ENCODE peak calls at places on chromosomes 13 and 19, in seven cellular contexts. One of them, this sample, is unnamed.

GRCh38 chr19:12774588-12775555 is at the start of gene HOOK2:
- DNase-seq in BJ: no peak
- DNase-seq in Jurkat, Clone E6-1: no peak
- DNase-seq in choroid plexus epithelial cell: no peak
- DNase-seq in tibial nerve: peak; percentile 19
- DNase-seq in SK-N-SH: no peak
- DNase-seq in heart right ventricle: no peak
- DNase-seq in this sample: no peak

GRCh38 chr13:100124265-100124664 is 35.4 kb downstream of the PCCA start:
- DNase-seq in heart right ventricle: no peak
- DNase-seq in BJ: no peak
- DNase-seq in SK-N-SH: no peak
- DNase-seq in Jurkat, Clone E6-1: no peak
- DNase-seq in tibial nerve: no peak
- DNase-seq in choroid plexus epithelial cell: peak; percentile 48
- DNase-seq in this sample: no peak

GRCh38 chr19:17236831-17237543 is 8.7 kb downstream of the NR2F6 start:
- DNase-seq in tibial nerve: no peak
- DNase-seq in choroid plexus epithelial cell: no peak
- DNase-seq in BJ: no peak
- DNase-seq in heart right ventricle: no peak
- DNase-seq in Jurkat, Clone E6-1: no peak
- DNase-seq in SK-N-SH: no peak
- DNase-seq in this sample: no peak

GRCh38 chr13:38905861-38906260 is 84.8 kb downstream of the STOML3 start:
- DNase-seq in choroid plexus epithelial cell: no peak
- DNase-seq in heart right ventricle: no peak
- DNase-seq in Jurkat, Clone E6-1: no peak
- DNase-seq in tibial nerve: no peak
- DNase-seq in SK-N-SH: no peak
- DNase-seq in BJ: no peak
- DNase-seq in this sample: no peak

GRCh38 chr13:51501592-51502205 is 48.9 kb upstream of the INTS6 start:
- DNase-seq in tibial nerve: no peak
- DNase-seq in choroid plexus epithelial cell: peak; percentile 36
- DNase-seq in heart right ventricle: no peak
- DNase-seq in Jurkat, Clone E6-1: no peak
- DNase-seq in SK-N-SH: no peak
- DNase-seq in BJ: no peak
- DNase-seq in this sample: no peak

GRCh38 chr19:55485439-55486011 is 537 bp downstream of the NAT14 start:
- DNase-seq in tibial nerve: no peak
- DNase-seq in heart right ventricle: no peak
- DNase-seq in SK-N-SH: no peak
- DNase-seq in BJ: no peak
- DNase-seq in choroid plexus epithelial cell: no peak
- DNase-seq in Jurkat, Clone E6-1: no peak
- DNase-seq in this sample: no peak

GRCh38 chr19:33394006-33394722 is 20.7 kb downstream of the CEBPG start:
- DNase-seq in choroid plexus epithelial cell: peak; percentile 65
- DNase-seq in BJ: no peak
- DNase-seq in heart right ventricle: peak; percentile 61
- DNase-seq in tibial nerve: peak; percentile 65
- DNase-seq in SK-N-SH: no peak
- DNase-seq in Jurkat, Clone E6-1: no peak
- DNase-seq in this sample: peak; percentile 29

GRCh38 chr13:110455941-110456340 is 105.6 kb downstream of the RAB20 start:
- DNase-seq in Jurkat, Clone E6-1: peak; percentile 63
- DNase-seq in BJ: no peak
- DNase-seq in heart right ventricle: peak; percentile 64
- DNase-seq in SK-N-SH: peak; percentile 91
- DNase-seq in choroid plexus epithelial cell: peak; percentile 86
- DNase-seq in tibial nerve: peak; percentile 79
- DNase-seq in this sample: no peak

GRCh38 chr19:53877361-53877766 is 4.6 kb upstream of the PRKCG start:
- DNase-seq in Jurkat, Clone E6-1: no peak
- DNase-seq in BJ: no peak
- DNase-seq in SK-N-SH: no peak
- DNase-seq in tibial nerve: no peak
- DNase-seq in heart right ventricle: no peak
- DNase-seq in choroid plexus epithelial cell: no peak
- DNase-seq in this sample: no peak

GRCh38 chr13:72050251-72050650 is 183.2 kb upstream of the DACH1 start:
- DNase-seq in heart right ventricle: no peak
- DNase-seq in choroid plexus epithelial cell: no peak
- DNase-seq in BJ: no peak
- DNase-seq in Jurkat, Clone E6-1: no peak
- DNase-seq in SK-N-SH: no peak
- DNase-seq in tibial nerve: no peak
- DNase-seq in this sample: no peak

GRCh38 chr13:71513414-71514063 is 353.5 kb downstream of the DACH1 start:
- DNase-seq in SK-N-SH: no peak
- DNase-seq in choroid plexus epithelial cell: no peak
- DNase-seq in BJ: no peak
- DNase-seq in tibial nerve: no peak
- DNase-seq in Jurkat, Clone E6-1: no peak
- DNase-seq in heart right ventricle: no peak
- DNase-seq in this sample: no peak

GRCh38 chr13:48485447-48485846 is 47.4 kb downstream of the RCBTB2 start:
- DNase-seq in SK-N-SH: no peak
- DNase-seq in tibial nerve: no peak
- DNase-seq in BJ: no peak
- DNase-seq in choroid plexus epithelial cell: no peak
- DNase-seq in Jurkat, Clone E6-1: no peak
- DNase-seq in heart right ventricle: no peak
- DNase-seq in this sample: no peak

GRCh38 chr19:28555317-28555716 is 657.6 kb downstream of the UQCRFS1 start:
- DNase-seq in BJ: no peak
- DNase-seq in Jurkat, Clone E6-1: no peak
- DNase-seq in choroid plexus epithelial cell: no peak
- DNase-seq in heart right ventricle: no peak
- DNase-seq in tibial nerve: no peak
- DNase-seq in SK-N-SH: no peak
- DNase-seq in this sample: no peak

GRCh38 chr13:29577135-29578051 is 18.1 kb downstream of the SLC7A1 start:
- DNase-seq in BJ: no peak
- DNase-seq in choroid plexus epithelial cell: no peak
- DNase-seq in tibial nerve: no peak
- DNase-seq in Jurkat, Clone E6-1: no peak
- DNase-seq in heart right ventricle: peak; percentile 38
- DNase-seq in SK-N-SH: no peak
- DNase-seq in this sample: no peak

GRCh38 chr13:64078025-64078424 is 2662.4 kb upstream of the PCDH20 start:
- DNase-seq in Jurkat, Clone E6-1: no peak
- DNase-seq in BJ: no peak
- DNase-seq in tibial nerve: no peak
- DNase-seq in heart right ventricle: no peak
- DNase-seq in SK-N-SH: peak; percentile 3
- DNase-seq in choroid plexus epithelial cell: no peak
- DNase-seq in this sample: no peak

GRCh38 chr13:64074989-64075474 is 2659.4 kb upstream of the PCDH20 start:
- DNase-seq in tibial nerve: no peak
- DNase-seq in Jurkat, Clone E6-1: no peak
- DNase-seq in SK-N-SH: no peak
- DNase-seq in choroid plexus epithelial cell: no peak
- DNase-seq in heart right ventricle: no peak
- DNase-seq in BJ: no peak
- DNase-seq in this sample: no peak

GRCh38 chr13:64078480-64078936 is 2662.9 kb upstream of the PCDH20 start:
- DNase-seq in heart right ventricle: no peak
- DNase-seq in SK-N-SH: peak; percentile 10
- DNase-seq in choroid plexus epithelial cell: no peak
- DNase-seq in BJ: no peak
- DNase-seq in Jurkat, Clone E6-1: no peak
- DNase-seq in tibial nerve: no peak
- DNase-seq in this sample: no peak

GRCh38 chr13:64073203-64073602 is 2657.6 kb upstream of the PCDH20 start:
- DNase-seq in SK-N-SH: no peak
- DNase-seq in BJ: no peak
- DNase-seq in Jurkat, Clone E6-1: no peak
- DNase-seq in heart right ventricle: no peak
- DNase-seq in choroid plexus epithelial cell: no peak
- DNase-seq in tibial nerve: no peak
- DNase-seq in this sample: no peak

DNA sequence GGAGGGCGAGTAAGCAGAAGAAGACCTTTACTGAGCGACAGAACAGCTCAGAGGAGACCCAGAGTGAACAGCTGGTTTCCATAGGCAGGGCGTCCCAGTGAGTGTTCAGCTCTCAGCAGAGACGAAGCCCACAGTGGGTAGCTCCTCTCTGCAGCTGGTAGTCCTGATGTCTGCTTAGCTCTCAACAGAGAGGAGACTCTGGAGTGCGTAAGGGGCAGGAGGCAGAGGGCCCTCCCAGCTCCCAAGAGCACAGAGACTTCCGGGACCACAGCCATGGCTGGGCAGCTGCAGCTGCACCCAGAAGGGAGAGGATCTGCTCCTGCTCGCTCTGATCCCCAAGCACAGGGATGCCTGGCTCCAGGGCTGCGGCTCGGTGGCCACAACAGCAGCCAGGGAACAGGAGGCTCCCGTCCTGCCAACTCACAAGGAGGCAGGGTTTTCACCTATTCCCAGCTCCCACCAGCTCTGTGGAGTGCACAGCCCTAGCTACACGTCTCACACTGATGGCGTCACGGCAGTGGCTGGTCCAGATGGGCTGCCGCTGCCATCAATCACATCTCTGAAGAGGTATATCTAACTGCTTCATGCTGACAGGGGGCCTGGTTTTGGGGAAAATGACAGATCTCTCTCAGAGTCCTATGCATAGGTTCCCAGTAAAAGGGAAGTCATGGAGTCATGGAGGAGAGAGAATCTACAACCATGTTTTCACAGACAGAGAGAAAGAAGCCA is 2660.1 kb upstream of the PCDH20 start:
- DNase-seq in choroid plexus epithelial cell: no peak
- DNase-seq in heart right ventricle: no peak
- DNase-seq in tibial nerve: no peak
- DNase-seq in SK-N-SH: no peak
- DNase-seq in BJ: no peak
- DNase-seq in Jurkat, Clone E6-1: no peak
- DNase-seq in this sample: no peak
- H3K4me3 ChIP-seq in choroid plexus epithelial cell: no peak overlapping the region
- H3K4me3 ChIP-seq in heart right ventricle: no peak overlapping the region
- H3K4me3 ChIP-seq in tibial nerve: no peak overlapping the region
- H3K4me3 ChIP-seq in SK-N-SH: no peak overlapping the region
- H3K4me3 ChIP-seq in BJ: no peak overlapping the region
- H3K4me3 ChIP-seq in Jurkat, Clone E6-1: no peak overlapping the region
- H3K4me3 ChIP-seq in this sample: no peak overlapping the region

GRCh38 chr13:40946485-40946884 is 72.6 kb downstream of the ELF1 start:
- DNase-seq in SK-N-SH: no peak
- DNase-seq in BJ: no peak
- DNase-seq in tibial nerve: no peak
- DNase-seq in choroid plexus epithelial cell: no peak
- DNase-seq in heart right ventricle: no peak
- DNase-seq in Jurkat, Clone E6-1: no peak
- DNase-seq in this sample: no peak

GRCh38 chr13:40943073-40943472 is 76.0 kb downstream of the ELF1 start:
- DNase-seq in heart right ventricle: no peak
- DNase-seq in choroid plexus epithelial cell: peak; percentile 19
- DNase-seq in SK-N-SH: no peak
- DNase-seq in BJ: no peak
- DNase-seq in Jurkat, Clone E6-1: no peak
- DNase-seq in tibial nerve: no peak
- DNase-seq in this sample: no peak

GRCh38 chr13:40941581-40941980 is 77.5 kb downstream of the ELF1 start:
- DNase-seq in Jurkat, Clone E6-1: no peak
- DNase-seq in choroid plexus epithelial cell: no peak
- DNase-seq in tibial nerve: no peak
- DNase-seq in heart right ventricle: no peak
- DNase-seq in BJ: no peak
- DNase-seq in SK-N-SH: no peak
- DNase-seq in this sample: no peak

DNA sequence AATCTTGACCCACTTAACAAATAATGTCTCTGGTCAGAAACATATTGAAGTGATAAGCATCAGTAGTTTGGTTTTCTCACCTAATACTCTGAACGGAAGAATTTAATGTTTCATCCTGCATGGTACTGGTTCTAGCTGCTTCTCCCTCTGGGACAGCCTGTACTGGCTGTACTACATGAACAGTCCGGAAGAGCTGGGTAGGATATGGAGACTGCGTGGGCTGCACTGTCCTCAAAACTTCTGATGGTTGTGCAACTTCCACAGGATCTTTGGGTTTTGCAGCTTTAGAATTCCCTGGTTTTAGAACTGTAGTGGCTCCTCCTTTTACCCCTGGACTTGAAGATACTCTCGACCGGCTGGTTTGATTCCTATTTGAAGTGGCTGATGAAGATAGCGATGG is 78.3 kb downstream of the ELF1 start:
- DNase-seq in heart right ventricle: no peak
- DNase-seq in tibial nerve: no peak
- DNase-seq in Jurkat, Clone E6-1: no peak
- DNase-seq in BJ: no peak
- DNase-seq in SK-N-SH: no peak
- DNase-seq in choroid plexus epithelial cell: no peak
- DNase-seq in this sample: no peak
- H3K4me3 ChIP-seq in heart right ventricle: no peak overlapping the region
- H3K4me3 ChIP-seq in tibial nerve: no peak overlapping the region
- H3K4me3 ChIP-seq in Jurkat, Clone E6-1: no peak overlapping the region
- H3K4me3 ChIP-seq in BJ: no peak overlapping the region
- H3K4me3 ChIP-seq in SK-N-SH: no peak overlapping the region
- H3K4me3 ChIP-seq in choroid plexus epithelial cell: no peak overlapping the region
- H3K4me3 ChIP-seq in this sample: no peak overlapping the region

GRCh38 chr19:2170219-2170618 is 6.5 kb downstream of the DOT1L start:
- DNase-seq in SK-N-SH: no peak
- DNase-seq in BJ: no peak
- DNase-seq in heart right ventricle: no peak
- DNase-seq in choroid plexus epithelial cell: no peak
- DNase-seq in tibial nerve: no peak
- DNase-seq in Jurkat, Clone E6-1: no peak
- DNase-seq in this sample: no peak

GRCh38 chr19:2166741-2167738 is 3.3 kb downstream of the DOT1L start:
- DNase-seq in heart right ventricle: peak; percentile 88
- DNase-seq in choroid plexus epithelial cell: no peak
- DNase-seq in SK-N-SH: peak; percentile 89
- DNase-seq in BJ: no peak
- DNase-seq in tibial nerve: peak; percentile 61
- DNase-seq in Jurkat, Clone E6-1: no peak
- DNase-seq in this sample: no peak

GRCh38 chr19:2170987-2171348 is 7.2 kb downstream of the DOT1L start:
- DNase-seq in tibial nerve: no peak
- DNase-seq in Jurkat, Clone E6-1: no peak
- DNase-seq in SK-N-SH: no peak
- DNase-seq in BJ: no peak
- DNase-seq in choroid plexus epithelial cell: no peak
- DNase-seq in heart right ventricle: no peak
- DNase-seq in this sample: no peak

GRCh38 chr19:2168619-2169424 is 5.1 kb downstream of the DOT1L start:
- DNase-seq in choroid plexus epithelial cell: peak; percentile 97
- DNase-seq in heart right ventricle: peak; percentile 94
- DNase-seq in BJ: peak; percentile 92
- DNase-seq in SK-N-SH: peak; percentile 85
- DNase-seq in tibial nerve: peak; percentile 94
- DNase-seq in Jurkat, Clone E6-1: no peak
- DNase-seq in this sample: peak; percentile 78

GRCh38 chr19:2167896-2168618 is 4.3 kb downstream of the DOT1L start:
- DNase-seq in tibial nerve: peak; percentile 57
- DNase-seq in SK-N-SH: no peak
- DNase-seq in Jurkat, Clone E6-1: no peak
- DNase-seq in BJ: no peak
- DNase-seq in heart right ventricle: peak; percentile 73
- DNase-seq in choroid plexus epithelial cell: peak; percentile 59
- DNase-seq in this sample: no peak
- H3K4me3 ChIP-seq in tibial nerve: peak overlapping the region; percentile 27
- H3K4me3 ChIP-seq in SK-N-SH: no peak overlapping the region
- H3K4me3 ChIP-seq in Jurkat, Clone E6-1: no peak overlapping the region
- H3K4me3 ChIP-seq in BJ: no peak overlapping the region
- H3K4me3 ChIP-seq in heart right ventricle: no peak overlapping the region
- H3K4me3 ChIP-seq in choroid plexus epithelial cell: peak overlapping the region; percentile 14
- H3K4me3 ChIP-seq in this sample: no peak overlapping the region

GRCh38 chr13:31020996-31021395 is 88.5 kb downstream of the TEX26 start:
- DNase-seq in Jurkat, Clone E6-1: no peak
- DNase-seq in SK-N-SH: no peak
- DNase-seq in heart right ventricle: no peak
- DNase-seq in BJ: no peak
- DNase-seq in choroid plexus epithelial cell: no peak
- DNase-seq in tibial nerve: no peak
- DNase-seq in this sample: no peak
- H3K4me3 ChIP-seq in Jurkat, Clone E6-1: no peak overlapping the region
- H3K4me3 ChIP-seq in SK-N-SH: no peak overlapping the region
- H3K4me3 ChIP-seq in heart right ventricle: no peak overlapping the region
- H3K4me3 ChIP-seq in BJ: no peak overlapping the region
- H3K4me3 ChIP-seq in choroid plexus epithelial cell: no peak overlapping the region
- H3K4me3 ChIP-seq in tibial nerve: no peak overlapping the region
- H3K4me3 ChIP-seq in this sample: no peak overlapping the region

This sample was measured in AG04449.